ENCODE peak calls at places on chromosomes 1 and 21, in five cellular contexts. Q is upper lobe of right lung, V is tibial nerve, J is heart left ventricle, R is PC-3. N is an unnamed sample. For H3K9me3, the result is how much of the 10 kb centered on the place peaks cover.

GRCh38 chr1:205693421-205693991 is 13.2 kb upstream of the SLC45A3 start:
- DNase-seq in J (no peak), R (no peak), Q (no peak), V (no peak), N (no peak)

GRCh38 chr1:192316692-192317091 is at the start of gene RGS21:
- DNase-seq in Q (no peak), V (no peak), R (no peak), J (no peak), N (no peak)

GRCh38 chr1:114671939-114672275 is 2.1 kb upstream of the DENND2C start:
- DNase-seq in R (no peak), J (no peak), Q (no peak), V (no peak), N (no peak)

GRCh38 chr1:41333146-41333784 is 28.0 kb upstream of the FOXO6 start:
- DNase-seq in V (no peak), Q (no peak), R (peak), J (no peak), N (no peak)

GRCh38 chr1:231485029-231485784 is 43.3 kb upstream of the TSNAX start:
- DNase-seq in R (no peak), Q (no peak), V (no peak), J (no peak), N (no peak)

GRCh38 chr1:51569284-51570062 is 47.4 kb upstream of the OSBPL9 start:
- DNase-seq in Q (no peak), R (peak), J (no peak), V (no peak), N (no peak)

GRCh38 chr1:24695202-24695974 is 49.9 kb upstream of the CLIC4 start:
- DNase-seq in J (peak), R (no peak), Q (no peak), V (no peak), N (no peak)

GRCh38 chr1:162019006-162019405 is 4.7 kb downstream of the OLFML2B start:
- DNase-seq in J (no peak), V (no peak), Q (no peak), R (peak), N (no peak)

GRCh38 chr21:44067011-44067839 is 40.0 kb upstream of the PWP2 start:
- DNase-seq in Q (no peak), V (no peak), J (no peak), R (no peak), N (no peak)

GRCh38 chr1:116553386-116554115 is 17.3 kb downstream of the CD58 start:
- DNase-seq in R (peak), Q (no peak), V (no peak), J (no peak), N (no peak)

GRCh38 chr1:72623299-72623708 is 341.0 kb upstream of the NEGR1 start:
- DNase-seq in J (no peak), V (no peak), R (peak), Q (no peak), N (no peak)

GRCh38 chr1:205458777-205459566 is 3.1 kb upstream of the BLACAT1 start:
- DNase-seq in R (peak), Q (peak), V (no peak), J (no peak), N (no peak)

GRCh38 chr21:41970099-41970391 is 16.2 kb upstream of the C2CD2 start:
- DNase-seq in J (no peak), Q (no peak), V (no peak), R (no peak), N (no peak)

GRCh38 chr1:184418955-184419733 is 32.3 kb downstream of the C1orf21 start:
- DNase-seq in Q (no peak), V (no peak), R (peak), J (no peak), N (no peak)
- TF ChIP-seq CTCF in Q (no peak), V (no peak), R (no peak), J (no peak), N (no peak)

DNA sequence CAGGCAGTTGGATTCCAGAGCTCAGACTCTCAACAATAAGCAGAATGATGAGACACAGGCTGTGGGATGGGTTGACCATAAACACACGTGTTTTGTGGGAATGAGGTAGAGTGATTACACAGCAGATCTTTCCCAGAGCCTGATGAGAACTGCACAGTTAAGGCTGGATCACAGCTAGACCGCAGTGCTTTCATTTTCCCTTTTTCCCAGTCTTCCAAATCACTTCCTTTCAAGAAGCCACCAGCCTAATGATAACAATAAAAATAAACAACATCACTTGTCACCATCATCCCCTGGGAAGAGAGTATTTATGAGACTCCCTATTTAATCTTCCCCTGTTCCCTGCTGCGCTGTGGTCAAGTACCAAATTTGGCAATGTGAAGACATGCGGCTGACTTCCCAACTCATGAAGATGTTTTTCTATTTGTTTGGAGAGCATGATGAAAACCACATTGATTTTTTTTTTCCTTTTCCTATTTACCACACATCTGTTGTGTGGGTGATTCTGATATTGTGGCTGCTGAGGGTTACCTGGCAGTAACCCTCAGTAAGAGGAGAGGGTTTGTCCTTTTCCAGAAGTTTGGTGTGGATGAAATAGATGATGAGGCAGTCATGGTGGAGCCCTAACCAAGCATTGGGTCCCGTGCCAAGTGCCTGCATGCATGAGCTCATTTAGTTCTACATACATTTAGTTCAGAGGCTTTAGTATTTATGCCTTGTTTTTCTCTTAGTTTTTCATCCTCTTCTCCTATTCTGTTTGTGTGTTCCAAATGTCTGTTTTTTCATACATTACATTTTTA is 248.9 kb upstream of the HOOK1 start:
- DNase-seq in Q (no peak), J (peak), V (no peak), R (no peak), N (no peak)
- H3K27ac ChIP-seq in Q (no peak), J (peak), V (peak), R (no peak), N (no peak)

DNA sequence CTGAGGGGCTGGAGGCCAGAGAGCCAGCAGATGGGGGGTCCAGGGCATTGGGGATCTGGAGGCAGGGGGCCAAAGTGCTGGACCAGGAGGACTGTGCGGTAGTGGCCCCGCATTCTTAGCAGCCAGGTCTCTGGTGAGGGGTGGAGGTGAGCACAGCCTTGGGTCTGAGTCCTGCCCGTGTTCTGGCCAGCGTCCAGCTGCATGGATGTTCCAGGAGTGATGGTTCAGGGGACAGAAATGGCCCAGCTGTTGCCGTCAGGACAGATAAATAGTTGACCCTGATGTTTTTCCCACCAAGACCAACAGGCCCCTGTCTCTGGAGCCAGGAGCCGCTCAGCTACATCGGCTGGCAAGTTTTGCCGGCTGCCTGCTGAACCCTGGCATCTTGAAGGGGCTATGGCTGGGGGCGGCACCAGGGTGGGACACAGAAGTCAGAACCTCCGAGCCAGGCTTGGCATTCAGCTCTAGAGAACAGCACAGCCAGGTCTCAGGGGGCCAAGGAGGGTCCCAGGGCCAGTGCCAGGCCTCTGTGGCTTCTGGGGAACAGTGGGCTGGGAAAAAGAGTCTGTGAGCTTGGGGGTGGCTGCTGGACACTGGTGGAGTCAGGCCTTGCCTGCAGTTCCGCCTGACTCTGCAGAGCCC is 19.4 kb upstream of the TTC34 start:
- DNase-seq in V (no peak), R (no peak), Q (no peak), J (peak), N (no peak)
- H3K9me3 ChIP-seq in V (under half), R (under half), Q (under half), J (under half), N (under half)

GRCh38 chr1:110011527-110012041 is 22.8 kb upstream of the STRIP1 start:
- DNase-seq in J (no peak), R (peak), Q (no peak), V (no peak), N (no peak)
- TF ChIP-seq CTCF in J (peak), R (peak), Q (peak), V (peak), N (peak)

GRCh38 chr1:70090875-70091274 is 114.5 kb downstream of the LRRC40 start:
- DNase-seq in Q (no peak), J (no peak), V (no peak), R (peak), N (no peak)
- H3K27ac ChIP-seq in Q (no peak), J (no peak), V (no peak), R (no peak), N (no peak)

GRCh38 chr21:9767592-9768375 is 753.6 kb upstream of the TPTE start:
- DNase-seq in V (no peak), J (no peak), R (no peak), Q (no peak), N (no peak)
- H3K9me3 ChIP-seq in V (under half), J (under half), R (half or more), Q (under half), N (under half)

GRCh38 chr21:16460936-16461335 is 731.2 kb downstream of the USP25 start:
- DNase-seq in R (no peak), Q (no peak), V (no peak), J (no peak), N (no peak)
- TF ChIP-seq CTCF in R (no peak), Q (no peak), V (no peak), J (no peak), N (no peak)

GRCh38 chr1:3541930-3542329 is 69.4 kb downstream of the MEGF6 start:
- DNase-seq in V (no peak), Q (no peak), J (peak), R (no peak), N (no peak)
- H3K27ac ChIP-seq in V (no peak), Q (peak), J (no peak), R (peak), N (no peak)

DNA sequence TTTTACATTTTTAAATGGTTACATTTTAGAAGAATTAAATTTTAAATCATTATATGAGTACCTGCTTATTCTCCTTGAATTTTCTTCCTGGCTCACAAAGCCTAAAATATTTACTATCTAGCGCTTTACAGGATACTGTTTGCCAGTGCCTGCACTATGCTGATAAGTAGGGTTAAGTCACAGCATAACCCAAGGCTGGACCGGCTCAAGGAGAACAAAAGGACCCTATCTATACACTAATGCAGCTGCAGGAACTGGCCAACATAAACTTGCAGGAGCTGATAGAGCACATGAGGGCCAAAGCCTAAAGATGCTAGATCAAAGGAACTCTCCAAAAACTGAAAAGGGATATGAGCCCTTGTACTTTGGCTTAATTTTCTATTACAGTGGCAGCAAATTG is 1086.9 kb upstream of the TMPRSS15 start:
- DNase-seq in R (no peak), V (no peak), Q (no peak), J (no peak), N (no peak)
- H3K9me3 ChIP-seq in R (under half), V (under half), Q (under half), J (under half), N (under half)

N was measured in Peyer's patch.